ENCODE peak calls at places on chromosomes 13 and 19, in five cellular contexts. One of them, this sample, is unnamed.

GRCh38 chr19:20423381-20424207 is 142.0 kb downstream of the ZNF737 start:
- DNase-seq in body of pancreas: peak
- DNase-seq in AG10803: peak
- DNase-seq in endothelial cell: peak
- DNase-seq in glutamatergic neuron: peak
- DNase-seq in this sample: peak

GRCh38 chr19:49560358-49560900 is 19.9 kb downstream of the NOSIP start:
- DNase-seq in body of pancreas: peak
- DNase-seq in AG10803: no peak
- DNase-seq in endothelial cell: no peak
- DNase-seq in glutamatergic neuron: no peak
- DNase-seq in this sample: no peak

GRCh38 chr19:3065675-3066357 is 3.5 kb upstream of the TLE5 start:
- DNase-seq in body of pancreas: peak
- DNase-seq in AG10803: no peak
- DNase-seq in endothelial cell: no peak
- DNase-seq in glutamatergic neuron: no peak
- DNase-seq in this sample: no peak

GRCh38 chr19:17041994-17042393 is 15.4 kb upstream of the CPAMD8 start:
- DNase-seq in body of pancreas: no peak
- DNase-seq in AG10803: peak
- DNase-seq in endothelial cell: no peak
- DNase-seq in glutamatergic neuron: no peak
- DNase-seq in this sample: no peak

GRCh38 chr13:107209811-107210210 is 641.9 kb upstream of the ARGLU1 start:
- DNase-seq in body of pancreas: no peak
- DNase-seq in AG10803: peak
- DNase-seq in endothelial cell: no peak
- DNase-seq in glutamatergic neuron: no peak
- DNase-seq in this sample: no peak

GRCh38 chr13:35700661-35701060 is 224.2 kb upstream of the MAB21L1 start:
- DNase-seq in body of pancreas: no peak
- DNase-seq in AG10803: peak
- DNase-seq in endothelial cell: no peak
- DNase-seq in glutamatergic neuron: no peak
- DNase-seq in this sample: no peak

GRCh38 chr13:45715351-45715750 is 13.2 kb downstream of the CBY2 start:
- DNase-seq in body of pancreas: no peak
- DNase-seq in AG10803: no peak
- DNase-seq in endothelial cell: no peak
- DNase-seq in glutamatergic neuron: no peak
- DNase-seq in this sample: no peak

GRCh38 chr19:13146763-13147563 is 3.2 kb downstream of the STX10 start:
- DNase-seq in body of pancreas: no peak
- DNase-seq in AG10803: peak
- DNase-seq in endothelial cell: no peak
- DNase-seq in glutamatergic neuron: no peak
- DNase-seq in this sample: no peak

GRCh38 chr19:2804156-2805004 is 15.3 kb upstream of the ZNF554 start:
- DNase-seq in body of pancreas: no peak
- DNase-seq in AG10803: no peak
- DNase-seq in endothelial cell: no peak
- DNase-seq in glutamatergic neuron: no peak
- DNase-seq in this sample: no peak

GRCh38 chr19:47188507-47189033 is 42.4 kb downstream of the BBC3 start:
- DNase-seq in body of pancreas: no peak
- DNase-seq in AG10803: no peak
- DNase-seq in endothelial cell: no peak
- DNase-seq in glutamatergic neuron: no peak
- DNase-seq in this sample: no peak

GRCh38 chr19:31505596-31505910 is 156.3 kb upstream of the TSHZ3 start:
- DNase-seq in body of pancreas: no peak
- DNase-seq in AG10803: no peak
- DNase-seq in endothelial cell: no peak
- DNase-seq in glutamatergic neuron: no peak
- DNase-seq in this sample: no peak

GRCh38 chr13:41054919-41055619 is 6.2 kb upstream of the WBP4 start:
- DNase-seq in body of pancreas: no peak
- DNase-seq in AG10803: no peak
- DNase-seq in endothelial cell: no peak
- DNase-seq in glutamatergic neuron: no peak
- DNase-seq in this sample: no peak

GRCh38 chr13:60331249-60332012 is 65.6 kb upstream of the TDRD3 start:
- DNase-seq in body of pancreas: no peak
- DNase-seq in AG10803: no peak
- DNase-seq in endothelial cell: no peak
- DNase-seq in glutamatergic neuron: no peak
- DNase-seq in this sample: no peak

GRCh38 chr13:60332682-60333081 is 64.3 kb upstream of the TDRD3 start:
- DNase-seq in body of pancreas: no peak
- DNase-seq in AG10803: no peak
- DNase-seq in endothelial cell: no peak
- DNase-seq in glutamatergic neuron: no peak
- DNase-seq in this sample: no peak

GRCh38 chr13:60338754-60339153 is 58.3 kb upstream of the TDRD3 start:
- DNase-seq in body of pancreas: no peak
- DNase-seq in AG10803: no peak
- DNase-seq in endothelial cell: no peak
- DNase-seq in glutamatergic neuron: no peak
- DNase-seq in this sample: no peak

GRCh38 chr13:60334310-60334709 is 62.7 kb upstream of the TDRD3 start:
- DNase-seq in body of pancreas: no peak
- DNase-seq in AG10803: no peak
- DNase-seq in endothelial cell: no peak
- DNase-seq in glutamatergic neuron: no peak
- DNase-seq in this sample: no peak

GRCh38 chr13:60335531-60335930 is 61.5 kb upstream of the TDRD3 start:
- DNase-seq in body of pancreas: no peak
- DNase-seq in AG10803: peak
- DNase-seq in endothelial cell: no peak
- DNase-seq in glutamatergic neuron: no peak
- DNase-seq in this sample: no peak
- TF ChIP-seq CTCF in body of pancreas: peak
- TF ChIP-seq CTCF in AG10803: peak
- TF ChIP-seq CTCF in endothelial cell: peak
- TF ChIP-seq CTCF in glutamatergic neuron: peak
- TF ChIP-seq CTCF in this sample: peak

GRCh38 chr19:40601061-40601973 is at the start of gene LTBP4:
- DNase-seq in body of pancreas: no peak
- DNase-seq in AG10803: no peak
- DNase-seq in endothelial cell: peak
- DNase-seq in glutamatergic neuron: peak
- DNase-seq in this sample: no peak
- TF ChIP-seq CTCF in body of pancreas: no peak
- TF ChIP-seq CTCF in AG10803: peak
- TF ChIP-seq CTCF in endothelial cell: no peak
- TF ChIP-seq CTCF in glutamatergic neuron: no peak
- TF ChIP-seq CTCF in this sample: peak

GRCh38 chr13:70792121-70792520 is 683.9 kb upstream of the KLHL1 start:
- DNase-seq in body of pancreas: no peak
- DNase-seq in AG10803: no peak
- DNase-seq in endothelial cell: no peak
- DNase-seq in glutamatergic neuron: no peak
- DNase-seq in this sample: no peak
- TF ChIP-seq CTCF in body of pancreas: no peak
- TF ChIP-seq CTCF in AG10803: no peak
- TF ChIP-seq CTCF in endothelial cell: peak
- TF ChIP-seq CTCF in glutamatergic neuron: no peak
- TF ChIP-seq CTCF in this sample: peak

GRCh38 chr13:46728777-46729176 is 68.2 kb downstream of the ESD start:
- DNase-seq in body of pancreas: no peak
- DNase-seq in AG10803: no peak
- DNase-seq in endothelial cell: peak
- DNase-seq in glutamatergic neuron: no peak
- DNase-seq in this sample: no peak
- TF ChIP-seq CTCF in body of pancreas: no peak
- TF ChIP-seq CTCF in AG10803: peak
- TF ChIP-seq CTCF in endothelial cell: no peak
- TF ChIP-seq CTCF in glutamatergic neuron: peak
- TF ChIP-seq CTCF in this sample: peak

GRCh38 chr19:18389736-18390074 is 3.7 kb downstream of the GDF15 start:
- DNase-seq in body of pancreas: no peak
- DNase-seq in AG10803: no peak
- DNase-seq in endothelial cell: no peak
- DNase-seq in glutamatergic neuron: no peak
- DNase-seq in this sample: no peak
- TF ChIP-seq CTCF in body of pancreas: no peak
- TF ChIP-seq CTCF in AG10803: no peak
- TF ChIP-seq CTCF in endothelial cell: no peak
- TF ChIP-seq CTCF in glutamatergic neuron: no peak
- TF ChIP-seq CTCF in this sample: no peak

DNA sequence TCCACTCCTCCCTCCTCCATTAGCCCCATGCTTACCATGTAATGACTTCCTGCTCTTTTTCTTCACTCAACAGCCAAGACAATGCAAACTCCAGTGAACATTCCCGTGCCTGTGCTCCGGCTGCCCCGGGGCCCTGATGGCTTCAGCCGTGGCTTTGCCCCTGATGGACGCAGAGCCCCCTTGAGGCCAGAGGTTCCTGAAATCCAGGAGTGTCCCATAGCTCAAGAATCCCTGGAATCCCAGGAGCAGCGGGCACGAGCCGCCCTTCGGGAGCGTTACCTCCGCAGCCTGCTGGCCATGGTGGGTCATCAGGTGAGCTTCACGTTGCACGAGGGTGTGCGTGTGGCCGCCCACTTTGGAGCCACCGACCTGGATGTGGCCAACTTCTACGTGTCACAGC is 2.9 kb upstream of the PPP1R37 start:
- DNase-seq in body of pancreas: no peak
- DNase-seq in AG10803: no peak
- DNase-seq in endothelial cell: no peak
- DNase-seq in glutamatergic neuron: no peak
- DNase-seq in this sample: no peak
- TF ChIP-seq CTCF in body of pancreas: no peak
- TF ChIP-seq CTCF in AG10803: no peak
- TF ChIP-seq CTCF in endothelial cell: no peak
- TF ChIP-seq CTCF in glutamatergic neuron: no peak
- TF ChIP-seq CTCF in this sample: no peak

GRCh38 chr13:81874253-81874652 is 1533.3 kb upstream of the SPRY2 start:
- DNase-seq in body of pancreas: no peak
- DNase-seq in AG10803: no peak
- DNase-seq in endothelial cell: no peak
- DNase-seq in glutamatergic neuron: no peak
- DNase-seq in this sample: no peak

GRCh38 chr13:81874681-81875661 is 1534.0 kb upstream of the SPRY2 start:
- DNase-seq in body of pancreas: no peak
- DNase-seq in AG10803: no peak
- DNase-seq in endothelial cell: no peak
- DNase-seq in glutamatergic neuron: no peak
- DNase-seq in this sample: no peak

GRCh38 chr13:81872581-81872980 is 1531.7 kb upstream of the SPRY2 start:
- DNase-seq in body of pancreas: no peak
- DNase-seq in AG10803: no peak
- DNase-seq in endothelial cell: peak
- DNase-seq in glutamatergic neuron: no peak
- DNase-seq in this sample: peak
- TF ChIP-seq CTCF in body of pancreas: peak
- TF ChIP-seq CTCF in AG10803: no peak
- TF ChIP-seq CTCF in endothelial cell: peak
- TF ChIP-seq CTCF in glutamatergic neuron: peak
- TF ChIP-seq CTCF in this sample: peak

DNA sequence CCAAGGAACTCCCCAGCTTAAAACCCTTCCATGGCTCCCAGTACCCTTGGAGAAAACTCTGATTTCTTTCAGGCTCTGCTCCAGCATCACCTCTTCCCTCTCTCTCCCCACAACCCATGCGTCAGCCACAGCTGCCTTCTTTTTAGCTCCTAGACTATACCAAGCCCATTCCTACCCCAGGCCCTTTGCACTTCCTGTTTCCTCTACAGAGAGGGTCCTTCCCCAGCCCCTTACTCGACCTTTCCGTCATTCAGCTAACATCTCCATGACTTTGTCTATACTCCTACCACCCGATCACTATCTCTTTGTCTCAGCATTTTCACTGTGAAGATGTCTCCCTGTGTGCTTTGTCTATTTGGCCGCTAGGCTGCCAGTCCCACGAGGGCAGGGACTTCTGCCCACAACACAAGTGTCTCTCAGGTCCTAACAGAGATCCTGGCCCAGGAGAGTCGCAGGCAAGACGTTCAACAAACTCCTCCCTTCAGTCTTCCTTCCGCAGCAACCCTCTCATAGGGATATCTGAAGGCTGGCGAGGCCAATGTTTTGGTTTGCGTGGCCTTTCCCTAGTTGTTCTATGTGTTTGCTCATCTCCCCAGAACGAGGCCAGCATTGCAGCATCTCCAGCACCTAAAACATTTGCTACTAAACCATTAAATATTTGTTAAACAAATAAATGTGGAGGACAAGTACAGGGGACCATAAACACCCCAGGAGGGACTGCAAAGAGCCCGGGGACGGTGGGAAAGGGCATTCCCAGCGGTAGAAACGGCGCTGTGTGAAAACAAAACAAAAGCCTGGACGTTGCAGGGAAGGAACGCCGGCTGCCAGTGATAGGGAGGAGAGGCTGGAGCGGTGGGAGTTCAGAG is 816 bp downstream of the CCNP start:
- DNase-seq in body of pancreas: no peak
- DNase-seq in AG10803: peak
- DNase-seq in endothelial cell: no peak
- DNase-seq in glutamatergic neuron: no peak
- DNase-seq in this sample: no peak
- TF ChIP-seq CTCF in body of pancreas: no peak
- TF ChIP-seq CTCF in AG10803: peak
- TF ChIP-seq CTCF in endothelial cell: no peak
- TF ChIP-seq CTCF in glutamatergic neuron: no peak
- TF ChIP-seq CTCF in this sample: no peak

This sample was measured in neural crest cell.